ENCODE peak calls at places on chromosomes 16 and 17, in seven cellular contexts. N is mammary epithelial cell, R is adrenal gland, F is lower lobe of right lung, E is upper lobe of right lung, H is A549, J is cardiac muscle cell. A is an unnamed sample.
A peak's percentile ranks its signal among the peaks of the same experiment; 100 is the strongest.

GRCh38 chr17:19389386-19389785 is 2.4 kb upstream of the MFAP4 start:
- DNase-seq in H (no peak), R (no peak), J (no peak), F (no peak), N (no peak), E (no peak), A (peak; percentile 54)

GRCh38 chr17:49292901-49293300 is 62.3 kb upstream of the PHOSPHO1 start:
- DNase-seq in N (no peak), R (no peak), E (no peak), J (no peak), F (no peak), H (no peak), A (no peak)

GRCh38 chr17:11514981-11515680 is 83.1 kb upstream of the DNAH9 start:
- DNase-seq in F (no peak), N (no peak), J (no peak), H (no peak), R (no peak), E (no peak), A (no peak)

GRCh38 chr16:9661336-9661735 is 520.9 kb downstream of the GRIN2A start:
- DNase-seq in R (no peak), J (no peak), H (no peak), E (no peak), N (no peak), F (no peak), A (no peak)

GRCh38 chr17:77501101-77501566 is 360.4 kb downstream of the SEC14L1 start:
- DNase-seq in E (peak; percentile 63), F (no peak), R (no peak), N (no peak), J (peak; percentile 35), H (peak; percentile 55), A (peak; percentile 45)

GRCh38 chr16:57555831-57556230 is 13.4 kb downstream of the ADGRG5 start:
- DNase-seq in R (no peak), F (no peak), H (no peak), E (no peak), J (no peak), N (no peak), A (no peak)

GRCh38 chr17:40342575-40343058 is 21.9 kb downstream of the GJD3 start:
- DNase-seq in F (no peak), E (peak; percentile 68), N (no peak), R (no peak), J (no peak), H (no peak), A (no peak)

GRCh38 chr17:80717661-80718060 is 173.0 kb downstream of the RPTOR start:
- DNase-seq in F (no peak), H (no peak), R (no peak), N (no peak), J (no peak), E (no peak), A (no peak)

GRCh38 chr17:81020767-81021497 is 14.0 kb upstream of the BAIAP2 start:
- DNase-seq in N (no peak), H (no peak), F (peak; percentile 83), E (peak; percentile 89), J (peak; percentile 38), R (peak; percentile 47), A (peak; percentile 85)

GRCh38 chr17:7636192-7636591 is 6.3 kb downstream of the SHBG start:
- DNase-seq in F (no peak), H (no peak), N (no peak), E (no peak), J (no peak), R (no peak), A (no peak)

GRCh38 chr16:20868890-20869289 is 31.3 kb downstream of the DCUN1D3 start:
- DNase-seq in J (peak; percentile 85), R (peak; percentile 92), F (peak; percentile 79), H (no peak), N (peak; percentile 51), E (peak; percentile 88), A (peak; percentile 96)

GRCh38 chr16:3444032-3444388 is 530 bp downstream of the NAA60 start:
- DNase-seq in R (peak; percentile 38), N (peak; percentile 74), J (peak; percentile 79), F (peak; percentile 44), E (no peak), H (no peak), A (no peak)

GRCh38 chr16:3158014-3158497 is 23.2 kb downstream of the ZNF213 start:
- DNase-seq in J (peak; percentile 25), F (no peak), R (no peak), N (peak; percentile 48), H (no peak), E (no peak), A (no peak)

GRCh38 chr16:9633844-9634243 is 542.4 kb downstream of the HAPSTR1 start:
- DNase-seq in R (no peak), F (no peak), N (no peak), H (no peak), E (no peak), J (no peak), A (no peak)

GRCh38 chr17:80292557-80292956 is 31.9 kb downstream of the RNF213 start:
- DNase-seq in E (no peak), H (no peak), N (no peak), F (peak; percentile 40), R (no peak), J (no peak), A (no peak)

GRCh38 chr16:84600343-84601229 is 17.3 kb downstream of the COTL1 start:
- DNase-seq in H (no peak), R (no peak), F (no peak), J (peak; percentile 43), N (no peak), E (no peak), A (no peak)

GRCh38 chr17:66614469-66614868 is 220.4 kb upstream of the CACNG5 start:
- DNase-seq in N (no peak), F (no peak), H (no peak), E (no peak), J (no peak), R (no peak), A (no peak)

GRCh38 chr16:67158637-67159600 is 790 bp downstream of the TRADD start:
- DNase-seq in E (peak; percentile 83), J (peak; percentile 34), N (peak; percentile 53), R (peak; percentile 54), H (peak; percentile 52), F (peak; percentile 79), A (no peak)

GRCh38 chr17:14295676-14296075 is 5.2 kb upstream of the HS3ST3B1 start:
- DNase-seq in R (no peak), N (no peak), J (no peak), E (no peak), F (no peak), H (no peak), A (no peak)

GRCh38 chr17:14299261-14300093 is 1.4 kb upstream of the HS3ST3B1 start:
- DNase-seq in E (peak; percentile 68), F (peak; percentile 65), N (no peak), R (no peak), H (peak; percentile 23), J (peak; percentile 75), A (peak; percentile 70)

GRCh38 chr17:14298221-14298994 is 2.5 kb upstream of the HS3ST3B1 start:
- DNase-seq in N (no peak), J (peak; percentile 37), H (no peak), F (no peak), R (no peak), E (no peak), A (no peak)

GRCh38 chr17:14296511-14296910 is 4.4 kb upstream of the HS3ST3B1 start:
- DNase-seq in J (no peak), F (no peak), N (no peak), R (no peak), H (no peak), E (no peak), A (no peak)

GRCh38 chr17:14297161-14297851 is 3.6 kb upstream of the HS3ST3B1 start:
- DNase-seq in N (peak; percentile 42), F (peak; percentile 54), R (no peak), H (peak; percentile 59), J (peak; percentile 84), E (peak; percentile 78), A (no peak)
- H3K4me3 ChIP-seq in N (peak overlapping the region; percentile 39), F (peak overlapping the region; percentile 44), R (peak overlapping the region; percentile 44), H (peak overlapping the region; percentile 54), J (peak overlapping the region; percentile 25), E (peak overlapping the region; percentile 30), A (peak overlapping the region; percentile 26)

GRCh38 chr17:78710607-78711006 is 71.5 kb downstream of the CYTH1 start:
- DNase-seq in H (no peak), N (no peak), R (no peak), F (no peak), J (no peak), E (no peak), A (no peak)
- H3K4me1 ChIP-seq in H (peaks cover 41% of the 10 kb centered on the region), N (peaks cover 27% of the 10 kb centered on the region), R (peaks cover 36% of the 10 kb centered on the region), F (peaks cover 56% of the 10 kb centered on the region), J (peaks cover 9% of the 10 kb centered on the region), E (peaks cover 47% of the 10 kb centered on the region), A (peaks cover 18% of the 10 kb centered on the region)

DNA sequence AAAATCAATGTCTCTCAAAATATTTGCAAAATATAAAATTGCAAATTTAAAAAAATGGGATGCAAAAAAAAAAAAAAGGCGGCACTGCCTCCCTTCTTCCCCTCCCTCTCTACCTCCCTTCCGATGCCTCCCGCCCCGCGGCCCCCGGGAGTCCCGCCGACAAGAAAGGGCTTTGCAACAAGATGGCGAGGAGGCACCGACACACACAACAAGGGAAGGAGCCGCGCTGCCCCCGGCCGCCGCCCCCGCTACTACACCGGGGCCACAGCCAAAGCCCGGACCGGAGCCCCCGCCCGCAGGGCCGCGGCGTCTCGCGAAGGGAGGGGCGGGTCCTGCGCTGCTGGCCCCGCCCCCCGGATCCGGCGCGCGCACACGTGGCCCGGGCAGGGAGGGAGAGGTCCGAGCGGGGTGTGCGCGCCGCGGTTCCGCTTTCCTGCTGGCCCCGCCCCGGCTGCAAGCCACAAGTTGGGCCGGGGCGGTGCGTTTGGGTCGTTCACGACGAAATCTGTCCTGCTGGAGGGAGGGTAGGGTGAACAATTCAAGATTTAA is at the start of gene MNT:
- DNase-seq in H (peak; percentile 93), J (peak; percentile 98), R (peak; percentile 95), E (peak; percentile 97), N (peak; percentile 95), F (peak; percentile 96), A (peak; percentile 98)
- TF ChIP-seq CTCF in H (no peak), J (no peak), R (no peak), E (peak; percentile 14), N (no peak), F (peak; percentile 13), A (no peak)

GRCh38 chr17:2852729-2853110 is 56.5 kb downstream of the RAP1GAP2 start:
- DNase-seq in N (no peak), H (no peak), R (no peak), J (no peak), E (no peak), F (no peak), A (no peak)
- H3K4me3 ChIP-seq in N (peak overlapping the region; percentile 90), H (peak overlapping the region; percentile 72), R (peak overlapping the region; percentile 73), J (peak overlapping the region; percentile 58), E (peak overlapping the region; percentile 47), F (peak overlapping the region; percentile 56), A (peak overlapping the region; percentile 71)

DNA sequence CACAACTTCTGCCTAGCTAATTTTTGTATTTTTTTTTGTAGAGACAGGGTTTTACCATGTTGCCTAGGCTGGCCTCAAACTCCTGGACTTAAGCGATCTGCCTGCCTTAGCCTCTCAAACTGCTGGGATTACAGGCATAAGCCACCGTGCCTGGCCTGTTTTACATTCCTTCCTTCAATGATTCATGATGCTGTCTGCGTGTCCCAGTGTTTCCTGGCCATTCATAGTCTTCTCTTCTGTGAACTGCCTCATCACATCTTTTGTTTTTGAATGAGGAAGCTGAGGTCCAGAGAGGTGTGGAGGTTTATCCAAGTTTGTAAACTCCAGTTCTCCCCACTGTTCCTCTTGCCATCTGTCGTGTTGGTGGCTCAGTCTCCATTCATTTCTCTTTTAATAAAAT is 64.5 kb upstream of the MED9 start:
- DNase-seq in N (peak; percentile 70), H (no peak), R (no peak), E (peak; percentile 2), J (peak; percentile 60), F (no peak), A (peak; percentile 36)
- H3K4me1 ChIP-seq in N (peaks cover 48% of the 10 kb centered on the region), H (peaks cover 20% of the 10 kb centered on the region), R (peaks cover 46% of the 10 kb centered on the region), E (peaks cover 27% of the 10 kb centered on the region), J (no peaks in the 10 kb centered on the region), F (peaks cover 18% of the 10 kb centered on the region), A (no peaks in the 10 kb centered on the region)

A was measured in sigmoid colon.